ENCODE peak calls at places on chromosomes 12 and 14, in six cellular contexts. D is progenitor cell of endocrine pancreas, S is pancreas, R is spleen, L is HFFc6, E is GM12864. B is an unnamed sample.

GRCh38 chr12:102059343-102059742 is 2.4 kb downstream of the WASHC3 start:
- DNase-seq in D (no peak), S (no peak), R (no peak), L (no peak), E (no peak), B (no peak)

GRCh38 chr12:1830981-1831930 is 10.9 kb downstream of the LRTM2 start:
- DNase-seq in D (peak), S (peak), R (peak), L (peak), E (no peak), B (peak)

GRCh38 chr12:41514050-41514449 is 325.9 kb downstream of the PDZRN4 start:
- DNase-seq in D (no peak), S (no peak), R (no peak), L (no peak), E (no peak), B (no peak)

GRCh38 chr14:69350892-69351291 is 47.2 kb downstream of the ERH start:
- DNase-seq in D (no peak), S (no peak), R (peak), L (no peak), E (no peak), B (no peak)

GRCh38 chr14:60981626-60982455 is 796 bp downstream of the SLC38A6 start:
- DNase-seq in D (no peak), S (no peak), R (no peak), L (peak), E (no peak), B (peak)

GRCh38 chr14:101083564-101084435 is 180.3 kb upstream of the RTL1 start:
- DNase-seq in D (no peak), S (peak), R (peak), L (no peak), E (no peak), B (no peak)

GRCh38 chr14:104387000-104387384 is 192.6 kb upstream of the C14orf180 start:
- DNase-seq in D (no peak), S (no peak), R (peak), L (no peak), E (no peak), B (no peak)

GRCh38 chr12:69024413-69024812 is 91.4 kb upstream of the CPM start:
- DNase-seq in D (no peak), S (no peak), R (no peak), L (peak), E (no peak), B (no peak)

GRCh38 chr14:59511916-59512530 is 27.7 kb downstream of the JKAMP start:
- DNase-seq in D (peak), S (no peak), R (no peak), L (no peak), E (no peak), B (no peak)

GRCh38 chr14:63045612-63046320 is 508 bp upstream of the KCNH5 start:
- DNase-seq in D (peak), S (peak), R (no peak), L (no peak), E (no peak), B (no peak)

GRCh38 chr14:100738269-100738691 is 11.6 kb downstream of the DLK1 start:
- DNase-seq in D (no peak), S (no peak), R (peak), L (no peak), E (no peak), B (no peak)

GRCh38 chr14:90730367-90730766 is 85.9 kb downstream of the TTC7B start:
- DNase-seq in D (no peak), S (no peak), R (no peak), L (no peak), E (no peak), B (no peak)

GRCh38 chr14:50000215-50001145 is 107.6 kb downstream of the ARF6 start:
- DNase-seq in D (no peak), S (no peak), R (peak), L (peak), E (peak), B (peak)

GRCh38 chr12:112927925-112928324 is 10.3 kb upstream of the OAS3 start:
- DNase-seq in D (no peak), S (no peak), R (no peak), L (no peak), E (no peak), B (no peak)

GRCh38 chr12:9647825-9648700 is 21.4 kb upstream of the CLEC2D start:
- DNase-seq in D (peak), S (peak), R (peak), L (peak), E (peak), B (peak)
- TF ChIP-seq CTCF in D (no peak), S (no peak), R (no peak), L (no peak), E (no peak), B (no peak)

DNA sequence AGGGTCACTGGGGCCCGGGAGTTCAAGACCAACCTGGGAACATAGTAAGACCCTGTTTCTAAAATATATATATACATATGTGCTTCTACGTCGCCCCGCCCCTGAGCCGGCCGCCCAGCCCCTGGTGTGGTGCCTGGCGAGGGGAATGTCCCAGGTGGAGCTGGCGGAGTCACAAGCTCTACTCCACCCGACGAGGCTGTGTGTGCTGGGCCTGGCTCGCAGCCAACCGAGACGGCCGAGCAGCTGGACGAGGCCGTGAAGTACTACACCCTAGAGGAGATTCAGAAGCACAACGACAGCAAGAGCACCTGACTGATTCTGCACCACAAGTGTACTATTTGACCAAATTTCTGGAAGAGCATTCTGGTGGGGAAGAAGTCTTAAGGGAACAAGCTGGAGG is 22.1 kb upstream of the ITPK1 start:
- DNase-seq in D (no peak), S (peak), R (no peak), L (no peak), E (no peak), B (no peak)
- TF ChIP-seq CTCF in D (no peak), S (no peak), R (no peak), L (no peak), E (no peak), B (no peak)

GRCh38 chr12:37672655-37673260 is 643.8 kb upstream of the ALG10B start:
- DNase-seq in D (no peak), S (no peak), R (no peak), L (peak), E (no peak), B (no peak)
- TF ChIP-seq CTCF in D (no peak), S (no peak), R (no peak), L (peak), E (no peak), B (no peak)

GRCh38 chr12:57895337-57896138 is 45.8 kb upstream of the ATP23 start:
- DNase-seq in D (no peak), S (no peak), R (no peak), L (peak), E (no peak), B (no peak)

GRCh38 chr12:57894577-57895292 is 46.6 kb upstream of the ATP23 start:
- DNase-seq in D (no peak), S (no peak), R (no peak), L (no peak), E (no peak), B (no peak)

GRCh38 chr12:57891639-57892228 is 45.2 kb upstream of the CTDSP2 start:
- DNase-seq in D (no peak), S (no peak), R (no peak), L (no peak), E (no peak), B (no peak)

GRCh38 chr12:57892232-57892987 is 45.9 kb upstream of the CTDSP2 start:
- DNase-seq in D (no peak), S (no peak), R (no peak), L (no peak), E (no peak), B (no peak)

GRCh38 chr12:57893460-57894353 is 47.2 kb upstream of the CTDSP2 start:
- DNase-seq in D (no peak), S (peak), R (no peak), L (peak), E (no peak), B (peak)
- TF ChIP-seq CTCF in D (no peak), S (no peak), R (no peak), L (peak), E (no peak), B (no peak)

GRCh38 chr14:26191123-26191522 is 406.7 kb downstream of the NOVA1 start:
- DNase-seq in D (no peak), S (no peak), R (no peak), L (no peak), E (no peak), B (no peak)
- TF ChIP-seq CTCF in D (peak), S (no peak), R (no peak), L (no peak), E (no peak), B (no peak)

GRCh38 chr14:65173973-65174693 is 71.8 kb upstream of the MAX start:
- DNase-seq in D (no peak), S (no peak), R (no peak), L (no peak), E (no peak), B (no peak)

GRCh38 chr14:65170318-65170717 is 68.0 kb upstream of the MAX start:
- DNase-seq in D (no peak), S (no peak), R (no peak), L (no peak), E (no peak), B (no peak)

GRCh38 chr14:65169351-65169750 is 67.0 kb upstream of the MAX start:
- DNase-seq in D (no peak), S (no peak), R (no peak), L (peak), E (peak), B (peak)

GRCh38 chr14:65168840-65169239 is 66.5 kb upstream of the MAX start:
- DNase-seq in D (no peak), S (no peak), R (no peak), L (peak), E (no peak), B (no peak)

GRCh38 chr14:65170768-65171251 is 68.5 kb upstream of the MAX start:
- DNase-seq in D (no peak), S (no peak), R (peak), L (peak), E (no peak), B (peak)
- TF ChIP-seq CTCF in D (peak), S (no peak), R (no peak), L (peak), E (peak), B (peak)

GRCh38 chr14:94004015-94004414 is 6.9 kb downstream of the CCDC197 start:
- DNase-seq in D (no peak), S (no peak), R (no peak), L (no peak), E (no peak), B (no peak)

GRCh38 chr14:94003397-94003796 is 6.3 kb downstream of the CCDC197 start:
- DNase-seq in D (no peak), S (no peak), R (no peak), L (no peak), E (no peak), B (no peak)

GRCh38 chr14:94001501-94002396 is 4.6 kb downstream of the CCDC197 start:
- DNase-seq in D (peak), S (no peak), R (peak), L (peak), E (no peak), B (peak)

GRCh38 chr14:94008234-94008633 is 11.1 kb downstream of the CCDC197 start:
- DNase-seq in D (no peak), S (no peak), R (no peak), L (no peak), E (no peak), B (no peak)

GRCh38 chr14:94005324-94005723 is 8.2 kb downstream of the CCDC197 start:
- DNase-seq in D (no peak), S (no peak), R (no peak), L (no peak), E (no peak), B (no peak)
- TF ChIP-seq CTCF in D (peak), S (no peak), R (no peak), L (peak), E (peak), B (peak)